ENCODE peak calls at places on chromosomes 11 and 22, in four cellular contexts. T, D, L and X are unnamed samples.

GRCh38 chr22:30422481-30423295 is 2.9 kb upstream of the MTFP1 start:
- DNase-seq in T (peak; percentile 86), D (no peak), L (peak; percentile 92), X (peak; percentile 93)

GRCh38 chr11:113896156-113896879 is 8.3 kb upstream of the HTR3B start:
- DNase-seq in T (peak; percentile 22), D (no peak), L (peak; percentile 67), X (peak; percentile 66)

GRCh38 chr11:67372232-67372992 is 986 bp downstream of the CLCF1 start:
- DNase-seq in T (no peak), D (no peak), L (no peak), X (no peak)

GRCh38 chr11:41461057-41461681 is 1.7 kb upstream of the LRRC4C start:
- DNase-seq in T (peak; percentile 11), D (no peak), L (peak; percentile 40), X (no peak)

GRCh38 chr11:67468835-67469811 is at the start of gene TMEM134:
- DNase-seq in T (peak; percentile 94), D (peak; percentile 57), L (peak; percentile 97), X (peak; percentile 92)

GRCh38 chr11:73623651-73624050 is 22.7 kb upstream of the PLEKHB1 start:
- DNase-seq in T (no peak), D (no peak), L (no peak), X (no peak)

GRCh38 chr11:80593981-80594380 is 1153.2 kb upstream of the TENM4 start:
- DNase-seq in T (peak; percentile 7), D (no peak), L (peak; percentile 96), X (no peak)

GRCh38 chr22:47624277-47625012 is 862.0 kb downstream of the TBC1D22A start:
- DNase-seq in T (no peak), D (no peak), L (no peak), X (peak; percentile 52)

GRCh38 chr22:45878051-45878764 is 98.8 kb downstream of the WNT7B start:
- DNase-seq in T (no peak), D (no peak), L (no peak), X (no peak)

GRCh38 chr11:43988040-43988793 is 45.8 kb downstream of the C11orf96 start:
- DNase-seq in T (no peak), D (no peak), L (no peak), X (no peak)

GRCh38 chr22:46547179-46547882 is 9.9 kb upstream of the CELSR1 start:
- DNase-seq in T (peak; percentile 30), D (no peak), L (no peak), X (peak; percentile 71)

GRCh38 chr22:40121463-40121862 is 56.3 kb upstream of the TNRC6B start:
- DNase-seq in T (no peak), D (no peak), L (no peak), X (no peak)

GRCh38 chr11:133825666-133826065 is 19.6 kb downstream of the SPATA19 start:
- DNase-seq in T (no peak), D (no peak), L (no peak), X (no peak)

GRCh38 chr11:4626207-4627105 is 10.8 kb upstream of the OR51D1 start:
- DNase-seq in T (peak; percentile 78), D (no peak), L (peak; percentile 78), X (no peak)

GRCh38 chr11:102345923-102346322 is 1.1 kb upstream of the BIRC2 start:
- DNase-seq in T (peak; percentile 37), D (no peak), L (peak; percentile 78), X (no peak)

GRCh38 chr11:62548545-62549335 is 2.1 kb upstream of the AHNAK start:
- DNase-seq in T (peak; percentile 56), D (no peak), L (no peak), X (no peak)

GRCh38 chr11:3231851-3232744 is at the start of gene MRGPRE:
- DNase-seq in T (no peak), D (no peak), L (no peak), X (peak; percentile 56)

GRCh38 chr11:119101367-119101758 is 290 bp downstream of the DPAGT1 start:
- DNase-seq in T (peak; percentile 39), D (no peak), L (no peak), X (no peak)

GRCh38 chr22:30809086-30809485 is 114.4 kb downstream of the OSBP2 start:
- DNase-seq in T (no peak), D (no peak), L (no peak), X (no peak)

GRCh38 chr11:76462317-76462716 is 17.5 kb downstream of the EMSY start:
- DNase-seq in T (no peak), D (no peak), L (no peak), X (no peak)

GRCh38 chr11:115122274-115122673 is 381.9 kb downstream of the CADM1 start:
- DNase-seq in T (no peak), D (no peak), L (no peak), X (no peak)

GRCh38 chr11:102226702-102227101 is 90.6 kb upstream of the BIRC3 start:
- DNase-seq in T (no peak), D (no peak), L (no peak), X (no peak)

GRCh38 chr11:105297463-105297862 is 157.9 kb upstream of the CARD18 start:
- DNase-seq in T (no peak), D (no peak), L (peak; percentile 45), X (no peak)

GRCh38 chr22:46491936-46492335 is 45.5 kb downstream of the CELSR1 start:
- DNase-seq in T (no peak), D (no peak), L (no peak), X (no peak)

GRCh38 chr11:103228807-103229206 is 119.6 kb downstream of the DYNC2H1 start:
- DNase-seq in T (no peak), D (no peak), L (no peak), X (no peak)

GRCh38 chr11:43419460-43419859 is 60.7 kb downstream of the TTC17 start:
- DNase-seq in T (peak; percentile 44), D (no peak), L (peak; percentile 79), X (no peak)

GRCh38 chr11:11582261-11582701 is 39.5 kb downstream of the GALNT18 start:
- DNase-seq in T (no peak), D (no peak), L (no peak), X (peak; percentile 23)

GRCh38 chr11:112302226-112302868 is 41.7 kb upstream of the PLET1 start:
- DNase-seq in T (peak; percentile 6), D (no peak), L (peak; percentile 61), X (peak; percentile 38)

GRCh38 chr11:33055361-33055760 is 16.0 kb downstream of the TCP11L1 start:
- DNase-seq in T (no peak), D (no peak), L (peak; percentile 96), X (no peak)

GRCh38 chr11:83087035-83087434 is 15.3 kb upstream of the RAB30 start:
- DNase-seq in T (peak; percentile 43), D (no peak), L (peak; percentile 23), X (no peak)

GRCh38 chr11:77109236-77110019 is 6.8 kb downstream of the OMP start:
- DNase-seq in T (no peak), D (no peak), L (no peak), X (no peak)

GRCh38 chr22:26330971-26331625 is 98.0 kb upstream of the ASPHD2 start:
- DNase-seq in T (peak; percentile 44), D (peak; percentile 7), L (peak; percentile 53), X (no peak)

GRCh38 chr11:6672006-6672405 is 11.1 kb downstream of the MRPL17 start:
- DNase-seq in T (no peak), D (no peak), L (no peak), X (no peak)
- TF ChIP-seq CTCF in T (no peak), D (no peak), L (no peak), X (no peak)

GRCh38 chr11:17736921-17737817 is 2.6 kb downstream of the KCNC1 start:
- DNase-seq in T (no peak), D (no peak), L (no peak), X (no peak)
- H3K9me3 ChIP-seq in T (no peaks in the 10 kb centered on the region), D (no peaks in the 10 kb centered on the region), L (no peaks in the 10 kb centered on the region), X (no peaks in the 10 kb centered on the region)

GRCh38 chr22:19520566-19521305 is 3.5 kb downstream of the CLDN5 start:
- DNase-seq in T (no peak), D (no peak), L (no peak), X (no peak)
- H3K4me3 ChIP-seq in T (no peak overlapping the region), D (no peak overlapping the region), L (no peak overlapping the region), X (no peak overlapping the region)

GRCh38 chr11:37657645-37658044 is 1059.6 kb upstream of the RAG2 start:
- DNase-seq in T (peak; percentile 0), D (no peak), L (peak; percentile 70), X (no peak)
- TF ChIP-seq CTCF in T (no peak), D (no peak), L (peak; percentile 80), X (no peak)

DNA sequence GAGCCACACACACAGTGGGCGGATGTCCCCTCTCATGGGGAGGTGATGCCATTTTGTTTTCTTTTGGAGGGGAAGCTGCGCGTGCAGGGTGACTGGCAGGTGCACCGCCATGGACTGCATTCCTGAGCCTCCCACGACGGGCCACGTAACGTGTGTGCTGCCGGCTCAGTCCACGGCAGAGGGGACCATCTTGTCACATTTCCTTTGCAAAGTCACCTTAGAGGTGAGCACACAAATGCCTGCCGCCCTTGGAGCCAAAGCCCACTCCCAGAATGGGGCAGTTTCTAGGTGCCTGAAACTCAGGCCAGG is 262.5 kb downstream of the CTTN start:
- DNase-seq in T (no peak), D (no peak), L (no peak), X (no peak)
- H3K9me3 ChIP-seq in T (no peaks in the 10 kb centered on the region), D (no peaks in the 10 kb centered on the region), L (no peaks in the 10 kb centered on the region), X (no peaks in the 10 kb centered on the region)